ENCODE peak calls at places on chromosomes 3 and 15, in four cellular contexts. P is HepG2, S is IMR-90, Y is MM.1S. D is an unnamed sample.

GRCh38 chr3:25663324-25664065 is 1.2 kb downstream of the TOP2B start:
- DNase-seq in P (peak; percentile 56), Y (peak; percentile 73), S (peak; percentile 24), D (no peak)

GRCh38 chr15:42360535-42361112 is 1.3 kb downstream of the CAPN3 start:
- DNase-seq in S (no peak), Y (no peak), P (no peak), D (no peak)

GRCh38 chr3:52694528-52695189 is 8.8 kb downstream of the GNL3 start:
- DNase-seq in P (no peak), Y (no peak), S (no peak), D (no peak)

GRCh38 chr3:125594581-125595011 is 701 bp downstream of the OSBPL11 start:
- DNase-seq in Y (peak; percentile 13), S (peak; percentile 22), P (no peak), D (no peak)

GRCh38 chr3:105157766-105158085 is 209.0 kb upstream of the ALCAM start:
- DNase-seq in P (no peak), Y (no peak), S (no peak), D (no peak)

GRCh38 chr15:28079313-28079969 is 19.7 kb downstream of the OCA2 start:
- DNase-seq in P (no peak), S (no peak), Y (no peak), D (no peak)

GRCh38 chr3:48851407-48851806 is 3.7 kb upstream of the PRKAR2A start:
- DNase-seq in Y (no peak), P (no peak), S (peak; percentile 66), D (no peak)

GRCh38 chr15:85477730-85478129 is 97.3 kb downstream of the AKAP13 start:
- DNase-seq in S (peak; percentile 86), P (no peak), Y (no peak), D (no peak)

GRCh38 chr15:67193223-67194009 is 61.0 kb downstream of the AAGAB start:
- DNase-seq in P (no peak), Y (no peak), S (peak; percentile 54), D (no peak)

GRCh38 chr3:193821272-193821671 is 228.3 kb downstream of the OPA1 start:
- DNase-seq in Y (no peak), S (no peak), P (no peak), D (no peak)

GRCh38 chr3:61594978-61595687 is 33.8 kb downstream of the PTPRG start:
- DNase-seq in S (peak; percentile 35), P (no peak), Y (no peak), D (no peak)

GRCh38 chr3:1987983-1988382 is 110.7 kb upstream of the CNTN4 start:
- DNase-seq in P (no peak), S (no peak), Y (no peak), D (no peak)

DNA sequence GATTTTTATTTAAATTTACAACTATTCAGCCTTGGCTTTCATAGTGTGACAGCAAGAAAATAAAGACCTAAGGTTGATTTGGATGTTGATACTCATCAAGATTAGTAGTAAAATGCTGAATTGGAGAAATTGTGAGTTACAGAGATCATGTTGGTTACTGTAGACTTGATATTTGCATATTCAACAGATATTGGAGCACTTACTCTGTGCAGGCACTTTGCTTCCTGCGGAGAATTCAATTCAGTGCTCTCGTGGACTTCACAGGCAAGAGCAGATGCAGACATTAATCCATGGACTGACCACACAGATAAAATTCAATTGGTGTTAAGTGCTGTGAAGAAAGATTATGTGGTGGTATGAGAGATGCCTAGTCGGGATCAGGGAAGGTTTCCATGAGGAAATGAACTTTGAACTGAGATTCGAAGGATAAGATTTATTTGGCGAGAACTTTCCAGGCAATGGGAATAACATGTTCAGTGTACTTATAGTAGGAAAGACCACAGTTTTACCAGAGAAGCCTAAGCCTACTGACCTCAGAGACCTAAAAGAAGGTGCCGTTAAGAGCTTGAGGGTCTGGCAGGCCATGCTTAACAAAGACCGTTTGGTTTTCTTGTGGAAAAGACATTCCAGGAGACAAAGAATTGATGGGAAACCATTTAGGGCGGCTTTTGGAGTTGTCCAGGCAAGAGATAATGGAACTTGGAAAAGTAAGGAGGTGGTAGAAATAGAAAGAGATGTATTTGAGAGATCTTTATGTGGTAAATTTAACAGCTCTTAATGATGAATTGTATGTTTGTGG is 4.3 kb downstream of the SELENOT start:
- DNase-seq in S (no peak), Y (no peak), P (peak; percentile 38), D (no peak)
- H3K27ac ChIP-seq in S (no peak overlapping the region), Y (no peak overlapping the region), P (no peak overlapping the region), D (no peak overlapping the region)

GRCh38 chr3:24494616-24495333 is at the start of gene THRB:
- DNase-seq in S (no peak), Y (peak; percentile 60), P (peak; percentile 56), D (no peak)
- TF ChIP-seq CTCF in S (no peak), Y (peak; percentile 27), P (no peak), D (no peak)

DNA sequence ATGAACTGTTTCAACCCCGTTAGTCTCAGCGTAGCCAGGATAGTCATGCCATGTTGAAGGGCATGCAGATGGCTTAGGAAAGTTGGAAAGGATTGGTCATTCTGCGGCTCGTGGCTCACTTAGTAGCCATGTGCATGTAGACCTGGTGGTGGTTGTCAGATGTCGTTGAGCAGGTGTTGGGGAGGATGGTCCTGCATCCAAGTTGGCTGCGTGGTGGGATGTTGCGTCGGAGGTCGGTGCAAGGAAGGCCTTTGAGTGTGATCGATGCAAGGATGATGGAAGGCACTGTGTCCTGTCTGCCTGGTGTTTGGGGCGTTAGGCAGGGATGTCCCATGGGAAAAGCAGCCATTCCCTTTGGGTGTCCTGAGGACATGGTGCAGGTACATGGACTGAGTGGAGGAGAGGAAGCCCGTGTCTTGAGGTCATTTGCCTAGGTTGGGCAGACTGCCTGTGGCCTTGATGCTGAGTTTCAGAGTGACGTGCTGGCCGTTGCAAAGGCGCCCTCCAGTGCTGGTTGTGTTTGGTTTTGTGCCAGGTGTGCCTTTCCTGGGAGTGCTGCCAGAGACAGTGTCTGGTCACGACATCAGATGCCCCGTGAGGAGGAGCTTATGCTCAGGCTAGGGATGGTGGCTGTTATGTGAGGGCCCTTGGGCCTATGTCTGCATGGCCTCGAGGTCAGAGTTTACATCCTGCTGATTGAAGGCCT is 103.4 kb downstream of the SNRPN start:
- DNase-seq in P (no peak), Y (no peak), S (no peak), D (no peak)
- H3K9me3 ChIP-seq in P (peaks cover 100% of the 10 kb centered on the region), Y (no peaks in the 10 kb centered on the region), S (peaks cover 100% of the 10 kb centered on the region), D (peaks cover 100% of the 10 kb centered on the region)

GRCh38 chr3:30629736-30630135 is 23.3 kb downstream of the TGFBR2 start:
- DNase-seq in P (no peak), S (no peak), Y (no peak), D (no peak)

GRCh38 chr3:30632065-30632464 is 25.7 kb downstream of the TGFBR2 start:
- DNase-seq in S (no peak), P (no peak), Y (no peak), D (no peak)

GRCh38 chr3:30632521-30632920 is 26.1 kb downstream of the TGFBR2 start:
- DNase-seq in S (no peak), P (no peak), Y (no peak), D (no peak)

GRCh38 chr3:30630238-30631030 is 24.0 kb downstream of the TGFBR2 start:
- DNase-seq in S (no peak), P (no peak), Y (no peak), D (no peak)

GRCh38 chr3:30631237-30631961 is 25.0 kb downstream of the TGFBR2 start:
- DNase-seq in Y (no peak), P (peak; percentile 66), S (no peak), D (peak; percentile 17)
- H3K27ac ChIP-seq in Y (peak overlapping the region; percentile 33), P (peak overlapping the region; percentile 69), S (peak overlapping the region; percentile 3), D (peak overlapping the region; percentile 90)

GRCh38 chr3:71370467-71370866 is 213.1 kb downstream of the FOXP1 start:
- DNase-seq in P (no peak), Y (no peak), S (no peak), D (no peak)

GRCh38 chr3:71369733-71370391 is 213.7 kb downstream of the FOXP1 start:
- DNase-seq in S (peak; percentile 43), P (no peak), Y (no peak), D (no peak)

GRCh38 chr3:71372369-71372768 is 211.2 kb downstream of the FOXP1 start:
- DNase-seq in Y (no peak), S (no peak), P (peak; percentile 67), D (no peak)

GRCh38 chr3:71371282-71371681 is 212.2 kb downstream of the FOXP1 start:
- DNase-seq in S (no peak), P (no peak), Y (no peak), D (no peak)

DNA sequence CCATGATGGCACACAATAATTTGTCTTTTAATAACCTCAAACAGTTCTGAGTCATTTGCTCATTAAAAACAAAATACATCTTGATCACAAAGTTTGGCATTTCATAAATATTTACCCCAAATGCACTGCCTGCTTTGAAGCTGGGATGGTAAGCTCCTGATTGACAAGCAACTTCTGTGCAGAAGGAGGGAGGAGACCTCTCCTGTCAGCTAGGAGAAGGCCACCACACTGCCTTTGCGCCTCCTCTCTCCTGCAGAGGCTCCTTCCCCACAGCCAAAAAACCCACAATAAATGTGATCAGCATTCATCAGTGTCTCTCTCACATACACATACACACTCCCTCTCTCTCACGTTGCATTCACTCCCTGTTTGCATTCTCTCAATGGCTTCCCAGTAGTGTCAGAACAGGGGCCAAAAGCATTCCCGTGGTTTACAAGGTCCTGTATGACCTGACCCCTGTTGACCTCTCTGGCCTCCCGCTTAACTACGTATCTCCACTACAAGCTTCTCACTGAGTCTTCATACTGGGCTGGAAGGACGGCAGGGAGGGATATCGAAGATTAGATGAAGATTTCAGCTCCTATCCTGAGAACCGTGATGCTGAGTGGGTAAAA is 216.4 kb downstream of the FOXP1 start:
- DNase-seq in Y (no peak), P (peak; percentile 26), S (no peak), D (no peak)
- TF ChIP-seq CTCF in Y (no peak), P (no peak), S (no peak), D (no peak)

DNA sequence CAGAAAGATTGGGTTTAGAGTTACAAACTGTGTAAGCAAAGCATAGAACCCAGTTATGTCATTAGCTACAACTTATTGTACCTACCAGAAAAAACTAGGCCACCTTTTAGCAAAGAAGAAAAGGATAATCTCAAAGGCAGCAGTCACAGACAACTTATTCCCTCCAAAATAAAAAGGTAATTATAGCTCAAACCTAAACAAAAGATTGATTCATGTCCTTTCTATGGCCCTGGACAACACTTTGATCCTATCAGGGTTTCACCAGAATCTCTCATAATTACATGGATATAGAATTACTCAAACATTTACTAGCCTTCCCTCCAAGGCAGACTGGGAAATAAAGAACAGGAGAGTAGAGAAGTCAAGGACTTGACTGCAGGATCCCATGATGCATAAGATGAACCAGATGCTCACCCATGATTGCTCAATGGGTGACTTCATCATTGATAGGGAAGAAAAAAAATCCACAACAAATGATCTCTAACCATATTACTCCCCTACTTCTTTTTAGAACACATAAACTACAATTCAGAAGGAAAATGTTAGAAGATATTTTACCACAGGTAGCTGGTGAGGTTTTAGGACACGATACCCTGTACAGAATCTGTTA is 17.4 kb downstream of the DET1 start:
- DNase-seq in Y (no peak), P (no peak), S (peak; percentile 68), D (no peak)
- H3K9me3 ChIP-seq in Y (no peaks in the 10 kb centered on the region), P (no peaks in the 10 kb centered on the region), S (no peaks in the 10 kb centered on the region), D (no peaks in the 10 kb centered on the region)

GRCh38 chr3:114363554-114364202 is 69.8 kb downstream of the TIGIT start:
- DNase-seq in P (no peak), Y (no peak), S (peak; percentile 87), D (no peak)
- H3K27ac ChIP-seq in P (no peak overlapping the region), Y (no peak overlapping the region), S (no peak overlapping the region), D (no peak overlapping the region)

D was measured in CD4-positive, alpha-beta T cell.